ENCODE peak calls at places on chromosomes 7 and 10, in five cellular contexts. D is fibroblast of mammary gland, I is mesothelial cell of epicardium, F is cardiac fibroblast, J is uterus. Y is an unnamed sample.

GRCh38 chr7:28954446-28954845 is 3.7 kb downstream of the TRIL start:
- DNase-seq in F (no peak), J (no peak), I (no peak), D (no peak), Y (no peak)

GRCh38 chr10:46217749-46218453 is 68.9 kb upstream of the ANTXRL start:
- DNase-seq in I (no peak), J (no peak), F (no peak), D (no peak), Y (no peak)

GRCh38 chr7:28686418-28686800 is 271.7 kb downstream of the TRIL start:
- DNase-seq in F (peak; percentile 83), J (peak; percentile 47), D (peak; percentile 74), I (no peak), Y (no peak)

GRCh38 chr10:69458426-69459100 is 7.3 kb downstream of the TSPAN15 start:
- DNase-seq in F (no peak), I (no peak), D (no peak), J (peak; percentile 54), Y (no peak)

GRCh38 chr10:118581340-118581739 is 14.1 kb downstream of the PRLHR start:
- DNase-seq in J (no peak), D (no peak), F (no peak), I (no peak), Y (no peak)

GRCh38 chr10:91521444-91521843 is 111.3 kb downstream of the HECTD2 start:
- DNase-seq in D (peak; percentile 38), F (peak; percentile 52), I (no peak), J (no peak), Y (no peak)

GRCh38 chr7:43747703-43748102 is 10.8 kb upstream of the BLVRA start:
- DNase-seq in J (no peak), D (no peak), I (no peak), F (no peak), Y (no peak)

GRCh38 chr10:11871470-11871869 is 48.3 kb downstream of the PROSER2 start:
- DNase-seq in D (no peak), J (no peak), I (no peak), F (peak; percentile 46), Y (no peak)

GRCh38 chr7:90594791-90595317 is 1.3 kb upstream of the CDK14 start:
- DNase-seq in D (peak; percentile 97), I (no peak), J (peak; percentile 67), F (peak; percentile 98), Y (no peak)

GRCh38 chr7:99791021-99791420 is 7.0 kb upstream of the CYP3A4 start:
- DNase-seq in F (peak; percentile 60), I (no peak), J (no peak), D (peak; percentile 82), Y (no peak)

DNA sequence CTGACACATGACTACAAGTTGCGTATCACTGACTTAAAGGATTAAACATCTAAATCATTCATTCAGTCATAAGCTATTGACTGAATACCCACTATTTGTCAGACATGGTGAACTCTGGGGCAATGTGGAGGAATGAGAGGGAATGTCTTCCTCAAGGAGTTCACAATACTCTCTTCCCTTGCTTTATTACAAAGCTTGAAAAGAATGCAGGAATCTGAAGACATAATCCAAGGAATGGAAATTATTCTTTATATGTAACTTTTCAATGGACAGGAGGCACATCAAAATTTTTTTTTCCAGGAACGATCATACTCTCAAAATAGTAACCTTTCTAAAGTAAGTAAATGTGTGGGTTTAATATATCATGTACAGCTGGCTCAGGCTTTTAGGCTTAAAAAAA is 111.9 kb downstream of the ATXN7L1 start:
- DNase-seq in J (no peak), I (no peak), F (no peak), D (no peak), Y (no peak)
- TF ChIP-seq CTCF in J (no peak), I (no peak), F (no peak), D (no peak), Y (no peak)

GRCh38 chr10:43075612-43076003 is 1.3 kb upstream of the RET start:
- DNase-seq in D (no peak), I (no peak), F (peak; percentile 9), J (no peak), Y (no peak)
- TF ChIP-seq CTCF in D (peak; percentile 11), I (no peak), F (peak; percentile 12), J (no peak), Y (peak; percentile 33)

GRCh38 chr10:809671-810350 is 120.3 kb upstream of the DIP2C start:
- DNase-seq in J (no peak), I (no peak), D (no peak), F (no peak), Y (no peak)

GRCh38 chr10:812787-813186 is 118.7 kb downstream of the LARP4B start:
- DNase-seq in J (no peak), I (no peak), D (no peak), F (no peak), Y (no peak)

GRCh38 chr10:811781-812180 is 119.7 kb downstream of the LARP4B start:
- DNase-seq in D (peak; percentile 29), I (no peak), F (no peak), J (no peak), Y (no peak)

GRCh38 chr10:811379-811778 is 120.1 kb downstream of the LARP4B start:
- DNase-seq in D (no peak), F (no peak), J (no peak), I (no peak), Y (no peak)

DNA sequence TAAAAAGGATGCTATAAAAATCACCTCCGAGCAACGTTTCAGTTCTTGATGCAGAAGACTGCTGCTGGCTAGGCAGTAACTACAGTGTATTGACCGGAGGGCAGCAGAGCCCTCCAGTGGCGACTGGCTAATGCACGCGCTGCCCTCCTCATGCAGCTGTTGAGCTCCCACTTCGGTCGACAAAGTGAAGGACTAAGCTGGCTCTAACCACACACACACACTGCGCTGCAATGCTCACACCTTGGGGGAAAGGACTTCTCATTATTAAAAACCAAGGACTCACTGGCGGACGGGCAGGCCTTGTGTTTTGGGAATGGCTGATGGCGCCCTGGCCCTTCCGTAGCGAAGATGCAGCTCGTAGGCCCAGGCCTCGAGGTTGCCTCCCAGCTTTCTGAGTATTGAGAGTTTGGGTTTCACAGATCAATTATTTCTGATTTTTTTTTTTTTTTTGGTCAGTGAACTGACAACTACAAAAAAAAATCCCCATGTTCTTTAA is 120.9 kb upstream of the DIP2C start:
- DNase-seq in F (peak; percentile 28), I (no peak), J (no peak), D (peak; percentile 38), Y (no peak)
- TF ChIP-seq CTCF in F (no peak), I (no peak), J (peak; percentile 26), D (peak; percentile 33), Y (peak; percentile 63)

DNA sequence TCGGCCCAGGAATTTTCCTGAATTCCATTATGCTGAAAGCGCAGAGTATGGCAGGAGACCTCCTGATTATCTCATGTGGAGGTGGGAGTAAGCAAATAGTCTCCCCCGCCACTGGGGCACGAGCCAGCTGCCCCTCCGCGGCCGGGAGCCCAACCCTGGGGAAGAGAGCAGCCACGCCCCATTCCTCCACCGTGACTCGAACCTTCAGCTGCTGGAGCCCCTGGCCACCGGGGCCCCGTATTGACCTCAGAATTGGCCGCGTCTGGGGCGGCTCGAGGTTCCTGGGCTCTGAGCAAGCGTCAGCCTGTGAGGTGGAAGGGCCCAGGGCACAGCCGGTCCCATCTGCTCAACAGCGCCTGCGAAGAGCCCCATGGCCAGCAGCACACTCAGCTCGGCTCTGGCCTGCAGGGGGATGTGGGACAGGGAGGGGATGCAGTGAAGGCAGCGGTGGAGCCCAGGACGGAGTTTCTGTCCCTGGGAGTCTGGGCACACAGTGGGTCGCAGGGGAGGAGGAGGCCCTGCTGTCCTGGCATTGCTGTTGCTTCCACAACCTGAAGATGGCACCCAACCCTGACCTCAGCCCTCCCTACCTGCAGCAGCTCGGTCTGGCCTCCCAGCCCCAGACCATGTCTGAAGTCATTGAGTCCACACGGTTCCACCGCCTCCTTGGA is 97.8 kb downstream of the CHST15 start:
- DNase-seq in F (peak; percentile 74), J (peak; percentile 56), D (peak; percentile 87), I (peak; percentile 63), Y (no peak)
- TF ChIP-seq CTCF in F (peak; percentile 20), J (peak; percentile 27), D (peak; percentile 45), I (peak; percentile 19), Y (peak; percentile 54)

GRCh38 chr7:80428161-80429054 is 83.5 kb downstream of the GNAT3 start:
- DNase-seq in J (no peak), D (peak; percentile 78), F (peak; percentile 87), I (no peak), Y (no peak)
- TF ChIP-seq CTCF in J (peak; percentile 39), D (peak; percentile 79), F (peak; percentile 70), I (peak; percentile 27), Y (peak; percentile 55)